ENCODE peak calls at places on chromosome 12, in six cellular contexts. W is body of pancreas, A is AG10803, R is suprapubic skin, K is lower lobe of right lung, B is A549. Q is an unnamed sample.

GRCh38 chr12:118398878-118399277 is 22.5 kb downstream of the SUDS3 start:
- DNase-seq in W (no peak), A (no peak), R (no peak), K (no peak), B (no peak), Q (no peak)

GRCh38 chr12:65741662-65742480 is 82.4 kb upstream of the HMGA2 start:
- DNase-seq in W (peak), A (peak), R (no peak), K (no peak), B (peak), Q (peak)

GRCh38 chr12:129049917-129050316 is 196.6 kb downstream of the GLT1D1 start:
- DNase-seq in W (no peak), A (no peak), R (no peak), K (no peak), B (no peak), Q (peak)

GRCh38 chr12:56221233-56221756 is 427 bp downstream of the RNF41 start:
- DNase-seq in W (peak), A (peak), R (no peak), K (peak), B (peak), Q (peak)

GRCh38 chr12:27048822-27049752 is 26.7 kb downstream of the MED21 start:
- DNase-seq in W (no peak), A (peak), R (no peak), K (no peak), B (no peak), Q (no peak)

GRCh38 chr12:41944241-41944640 is 200.4 kb downstream of the GXYLT1 start:
- DNase-seq in W (no peak), A (peak), R (no peak), K (no peak), B (no peak), Q (no peak)

GRCh38 chr12:51751657-51752056 is 96.9 kb downstream of the FIGNL2 start:
- DNase-seq in W (peak), A (peak), R (no peak), K (no peak), B (no peak), Q (no peak)

GRCh38 chr12:13094349-13094748 is 9.1 kb downstream of the GSG1 start:
- DNase-seq in W (no peak), A (peak), R (no peak), K (no peak), B (no peak), Q (no peak)

GRCh38 chr12:26303418-26303817 is 108.0 kb downstream of the SSPN start:
- DNase-seq in W (no peak), A (no peak), R (no peak), K (no peak), B (no peak), Q (no peak)

GRCh38 chr12:81558031-81558430 is 201.1 kb downstream of the PPFIA2 start:
- DNase-seq in W (no peak), A (peak), R (no peak), K (no peak), B (no peak), Q (no peak)

GRCh38 chr12:48965447-48965846 is 6.1 kb downstream of the WNT10B start:
- DNase-seq in W (no peak), A (peak), R (no peak), K (no peak), B (no peak), Q (no peak)

GRCh38 chr12:7038591-7038990 is 20.3 kb upstream of the LPCAT3 start:
- DNase-seq in W (no peak), A (no peak), R (no peak), K (no peak), B (no peak), Q (no peak)

GRCh38 chr12:94073441-94074051 is 74.8 kb upstream of the PLXNC1 start:
- DNase-seq in W (no peak), A (peak), R (no peak), K (no peak), B (no peak), Q (no peak)

GRCh38 chr12:96378319-96378718 is 21.9 kb downstream of the CDK17 start:
- DNase-seq in W (no peak), A (no peak), R (no peak), K (no peak), B (no peak), Q (no peak)

GRCh38 chr12:51622564-51622963 is 31.5 kb downstream of the SCN8A start:
- DNase-seq in W (no peak), A (peak), R (no peak), K (no peak), B (no peak), Q (no peak)

GRCh38 chr12:64733857-64734256 is 25.3 kb downstream of the GNS start:
- DNase-seq in W (peak), A (peak), R (no peak), K (no peak), B (peak), Q (no peak)

GRCh38 chr12:89162704-89163261 is 189.5 kb downstream of the DUSP6 start:
- DNase-seq in W (peak), A (peak), R (peak), K (peak), B (peak), Q (no peak)

GRCh38 chr12:50242751-50243191 is 40.5 kb downstream of the LIMA1 start:
- DNase-seq in W (no peak), A (peak), R (no peak), K (no peak), B (no peak), Q (no peak)

GRCh38 chr12:53775478-53776145 is 23.8 kb upstream of the CISTR start:
- DNase-seq in W (no peak), A (no peak), R (no peak), K (no peak), B (no peak), Q (no peak)

GRCh38 chr12:22101749-22102243 is 55.8 kb downstream of the CMAS start:
- DNase-seq in W (no peak), A (peak), R (no peak), K (no peak), B (no peak), Q (no peak)

GRCh38 chr12:90909069-90909676 is 45.8 kb downstream of the CCER1 start:
- DNase-seq in W (peak), A (peak), R (no peak), K (no peak), B (peak), Q (peak)

GRCh38 chr12:89969098-89969497 is 260.5 kb upstream of the ATP2B1 start:
- DNase-seq in W (no peak), A (no peak), R (no peak), K (no peak), B (no peak), Q (no peak)

GRCh38 chr12:90058721-90059120 is 350.1 kb upstream of the ATP2B1 start:
- DNase-seq in W (no peak), A (peak), R (no peak), K (no peak), B (no peak), Q (no peak)

GRCh38 chr12:106953352-106954260 is 2.1 kb upstream of the TMEM263 start:
- DNase-seq in W (no peak), A (no peak), R (no peak), K (no peak), B (no peak), Q (no peak)

GRCh38 chr12:131209082-131210070 is 255.7 kb downstream of the ADGRD1 start:
- DNase-seq in W (no peak), A (no peak), R (no peak), K (no peak), B (no peak), Q (no peak)

GRCh38 chr12:46368138-46368537 is 4.4 kb downstream of the SLC38A2 start:
- DNase-seq in W (no peak), A (no peak), R (no peak), K (no peak), B (no peak), Q (no peak)

GRCh38 chr12:116864371-116865160 is 16.7 kb downstream of the HRK start:
- DNase-seq in W (no peak), A (peak), R (no peak), K (no peak), B (no peak), Q (no peak)

GRCh38 chr12:114275937-114276785 is 129.8 kb downstream of the TBX5 start:
- DNase-seq in W (no peak), A (peak), R (no peak), K (no peak), B (no peak), Q (no peak)

GRCh38 chr12:53502331-53502730 is 1.2 kb downstream of the TARBP2 start:
- DNase-seq in W (no peak), A (no peak), R (no peak), K (no peak), B (no peak), Q (no peak)

GRCh38 chr12:94875525-94875924 is 128.0 kb downstream of the NDUFA12 start:
- DNase-seq in W (no peak), A (no peak), R (no peak), K (no peak), B (peak), Q (no peak)

GRCh38 chr12:30417697-30418231 is 277.9 kb downstream of the IPO8 start:
- DNase-seq in W (no peak), A (peak), R (no peak), K (no peak), B (no peak), Q (no peak)

GRCh38 chr12:5083955-5084849 is 40.5 kb downstream of the KCNA5 start:
- DNase-seq in W (peak), A (peak), R (no peak), K (no peak), B (peak), Q (peak)

DNA sequence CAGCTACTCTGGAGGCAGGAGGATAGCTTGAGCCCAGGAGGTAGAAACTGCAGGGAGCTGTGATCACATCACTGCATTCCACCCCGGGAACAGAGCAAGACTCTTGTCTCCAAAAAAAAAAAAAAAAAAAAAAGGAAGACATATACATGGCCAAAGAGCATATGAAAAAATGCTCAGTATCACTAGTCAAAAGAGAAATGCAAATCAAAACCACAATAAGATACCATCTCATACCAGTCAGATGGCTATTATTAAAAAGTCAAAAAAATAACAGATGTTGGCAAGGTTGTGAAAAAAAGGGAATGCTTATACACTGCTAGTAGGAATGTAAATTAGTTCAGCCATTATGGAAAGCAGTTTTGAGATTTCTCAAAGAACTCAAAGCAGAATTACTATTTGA is 174.8 kb upstream of the ATF7IP start:
- DNase-seq in W (no peak), A (peak), R (no peak), K (no peak), B (no peak), Q (no peak)
- TF ChIP-seq CTCF in W (no peak), A (no peak), R (no peak), K (no peak), B (no peak), Q (no peak)

DNA sequence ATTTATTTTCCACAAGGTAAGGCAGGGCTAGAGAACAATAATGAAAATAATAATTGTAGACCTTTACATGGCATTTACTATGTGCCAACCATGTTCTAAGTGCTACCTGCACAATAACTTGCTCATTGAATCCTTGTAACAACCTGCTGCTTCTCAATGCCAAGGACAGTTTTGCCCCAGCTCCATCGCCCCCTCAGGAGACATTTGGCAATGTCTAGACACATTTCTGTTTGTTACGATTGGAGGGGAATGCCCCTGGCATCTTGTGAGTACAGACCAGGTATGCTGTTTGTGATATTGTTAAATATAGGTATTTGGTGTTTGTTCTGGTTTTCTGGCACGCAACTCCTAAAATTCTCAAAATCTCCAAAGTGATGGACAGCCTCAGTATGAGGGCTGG is 8.1 kb upstream of the ATXN2 start:
- DNase-seq in W (no peak), A (no peak), R (no peak), K (no peak), B (no peak), Q (no peak)
- TF ChIP-seq CTCF in W (no peak), A (no peak), R (no peak), K (no peak), B (no peak), Q (no peak)

DNA sequence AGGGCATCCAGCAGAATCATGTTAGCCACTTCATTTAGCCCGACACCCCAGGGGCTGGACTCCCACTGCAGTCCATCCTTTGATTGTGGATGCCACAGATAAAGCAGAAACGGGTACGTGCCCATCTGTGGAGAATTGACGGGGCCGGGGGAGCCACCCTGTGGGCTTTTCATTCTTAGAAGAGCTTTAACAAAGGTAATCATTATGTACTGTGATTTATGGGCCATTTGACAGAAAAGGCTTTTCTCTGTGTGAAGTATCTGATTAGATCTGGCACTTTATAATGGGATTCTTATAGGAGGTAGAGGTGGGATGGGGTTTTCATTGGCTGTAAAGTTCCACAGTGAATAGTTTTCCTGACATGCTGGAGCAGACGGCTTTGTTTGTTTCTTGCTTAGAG is 40.4 kb downstream of the AACS start:
- DNase-seq in W (no peak), A (no peak), R (no peak), K (no peak), B (no peak), Q (no peak)
- TF ChIP-seq CTCF in W (no peak), A (no peak), R (no peak), K (no peak), B (no peak), Q (no peak)

DNA sequence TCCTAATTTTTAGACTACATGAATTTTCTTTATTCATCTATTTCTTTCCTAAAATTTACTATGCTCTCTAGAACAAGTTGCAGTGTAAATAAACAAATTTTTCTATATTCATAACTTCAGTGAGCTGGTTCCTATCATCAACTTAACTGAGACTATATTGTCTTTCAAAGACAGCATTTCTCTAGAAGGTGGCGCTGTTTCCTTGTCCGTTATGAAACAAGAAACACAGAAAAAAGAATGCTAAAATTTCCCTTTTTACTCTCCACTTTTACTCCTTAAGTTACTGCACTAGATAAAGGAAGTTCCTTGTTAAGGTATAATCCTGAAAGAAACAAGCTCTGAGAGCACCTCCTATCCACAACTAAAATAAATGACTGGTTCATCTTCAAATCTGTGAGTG is 8.2 kb upstream of the CLEC2A start:
- DNase-seq in W (no peak), A (no peak), R (no peak), K (no peak), B (no peak), Q (no peak)
- TF ChIP-seq CTCF in W (no peak), A (peak), R (no peak), K (no peak), B (peak), Q (peak)

GRCh38 chr12:92619026-92619425 is 83.8 kb upstream of the PLEKHG7 start:
- DNase-seq in W (no peak), A (no peak), R (no peak), K (no peak), B (no peak), Q (no peak)
- TF ChIP-seq CTCF in W (no peak), A (no peak), R (no peak), K (no peak), B (no peak), Q (no peak)

DNA sequence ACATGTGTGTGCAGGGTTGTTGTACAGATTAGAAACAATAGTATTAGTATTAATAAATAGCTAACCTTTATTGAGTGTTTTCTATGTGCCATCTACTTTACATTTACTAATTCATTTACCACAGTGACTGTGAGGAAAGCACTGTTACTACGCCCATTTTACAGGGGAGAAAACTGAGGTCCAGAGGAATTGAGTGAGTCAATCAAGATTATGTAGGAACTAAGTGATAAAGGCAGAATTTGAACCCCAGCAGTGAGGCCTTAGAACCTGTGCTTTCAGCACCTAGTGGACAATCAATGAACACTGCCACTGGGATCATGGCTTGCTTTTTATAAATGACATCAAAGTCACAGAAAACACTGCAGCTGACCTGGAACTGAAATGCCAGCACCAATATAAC is 28.2 kb downstream of the NT5DC3 start:
- DNase-seq in W (no peak), A (no peak), R (no peak), K (no peak), B (no peak), Q (no peak)
- TF ChIP-seq CTCF in W (no peak), A (no peak), R (no peak), K (no peak), B (no peak), Q (no peak)